ENCODE peak calls at places on chromosomes 11 and 22, in eight cellular contexts. A is neural progenitor cell; B is AG09309; E is left cardiac atrium; D is adrenal gland; Q is effector memory CD4-positive, alpha-beta T cell; C is progenitor cell of endocrine pancreas; Z is activated T-cell treated with anti-CD3 and anti-CD28 coated beads for 48 hours. W is an unnamed sample.

GRCh38 chr11:43868852-43869567 is 11.6 kb upstream of the ALKBH3 start:
- DNase-seq in A (no peak), B (peak; percentile 70), E (no peak), D (peak; percentile 42), Q (no peak), C (no peak), Z (peak; percentile 16), W (peak; percentile 43)

GRCh38 chr11:122697636-122698167 is 42.2 kb downstream of the UBASH3B start:
- DNase-seq in A (no peak), B (no peak), E (no peak), D (peak; percentile 17), Q (no peak), C (no peak), Z (no peak), W (peak; percentile 48)

GRCh38 chr22:31829505-31829904 is 75.7 kb downstream of the DEPDC5 start:
- DNase-seq in A (no peak), B (peak; percentile 73), E (no peak), D (peak; percentile 89), Q (no peak), C (no peak), Z (peak; percentile 41), W (no peak)

GRCh38 chr11:61077936-61078335 is 24.4 kb upstream of the CD5 start:
- DNase-seq in A (no peak), B (no peak), E (no peak), D (no peak), Q (no peak), C (no peak), Z (no peak), W (no peak)

GRCh38 chr22:46377566-46378498 is 42.3 kb downstream of the TRMU start:
- DNase-seq in A (peak; percentile 96), B (no peak), E (no peak), D (peak; percentile 93), Q (no peak), C (peak; percentile 61), Z (no peak), W (no peak)

GRCh38 chr11:120024586-120024985 is 113.3 kb downstream of the TRIM29 start:
- DNase-seq in A (no peak), B (no peak), E (no peak), D (no peak), Q (no peak), C (no peak), Z (no peak), W (no peak)

GRCh38 chr11:103920449-103920848 is 116.0 kb upstream of the DDI1 start:
- DNase-seq in A (no peak), B (no peak), E (no peak), D (no peak), Q (no peak), C (no peak), Z (no peak), W (no peak)

GRCh38 chr22:32331236-32331917 is 26.3 kb upstream of the RFPL3 start:
- DNase-seq in A (no peak), B (no peak), E (no peak), D (no peak), Q (no peak), C (no peak), Z (no peak), W (no peak)

GRCh38 chr22:24289781-24290181 is 19.1 kb downstream of the SPECC1L start:
- DNase-seq in A (peak; percentile 54), B (no peak), E (no peak), D (no peak), Q (no peak), C (no peak), Z (no peak), W (no peak)

GRCh38 chr11:8926236-8926635 is 6.5 kb downstream of the C11orf16 start:
- DNase-seq in A (no peak), B (no peak), E (no peak), D (no peak), Q (no peak), C (no peak), Z (no peak), W (no peak)

GRCh38 chr11:81869337-81870065 is 864.2 kb downstream of the FAM181B start:
- DNase-seq in A (no peak), B (no peak), E (no peak), D (no peak), Q (peak; percentile 84), C (no peak), Z (peak; percentile 69), W (peak; percentile 4)

GRCh38 chr22:46549971-46550641 is 12.7 kb upstream of the CELSR1 start:
- DNase-seq in A (no peak), B (no peak), E (peak; percentile 18), D (no peak), Q (no peak), C (no peak), Z (no peak), W (no peak)

GRCh38 chr11:63683133-63683991 is 2.1 kb downstream of the RTN3 start:
- DNase-seq in A (no peak), B (no peak), E (no peak), D (no peak), Q (no peak), C (no peak), Z (no peak), W (no peak)

GRCh38 chr11:695332-695605 is 247 bp upstream of the DEAF1 start:
- DNase-seq in A (no peak), B (no peak), E (no peak), D (no peak), Q (no peak), C (no peak), Z (no peak), W (no peak)

GRCh38 chr11:78414321-78415051 is 3.1 kb downstream of the GAB2 start:
- DNase-seq in A (no peak), B (no peak), E (no peak), D (no peak), Q (no peak), C (no peak), Z (no peak), W (no peak)

GRCh38 chr22:50269573-50270301 is 443 bp downstream of the MAPK11 start:
- DNase-seq in A (no peak), B (no peak), E (peak; percentile 76), D (no peak), Q (no peak), C (no peak), Z (peak; percentile 53), W (no peak)

GRCh38 chr11:36186340-36186739 is 102.9 kb downstream of the COMMD9 start:
- DNase-seq in A (no peak), B (peak; percentile 59), E (no peak), D (peak; percentile 17), Q (no peak), C (no peak), Z (no peak), W (no peak)

GRCh38 chr22:26949193-26949592 is 291.8 kb downstream of the MIAT start:
- DNase-seq in A (peak; percentile 34), B (no peak), E (peak; percentile 21), D (no peak), Q (no peak), C (peak; percentile 39), Z (no peak), W (no peak)

GRCh38 chr11:82797595-82797971 is 63.9 kb upstream of the FAM181B start:
- DNase-seq in A (no peak), B (no peak), E (no peak), D (no peak), Q (no peak), C (no peak), Z (no peak), W (no peak)

GRCh38 chr22:44249376-44250147 is 63.2 kb downstream of the SHISAL1 start:
- DNase-seq in A (no peak), B (no peak), E (no peak), D (no peak), Q (no peak), C (no peak), Z (no peak), W (no peak)

GRCh38 chr11:44746894-44747293 is 20.1 kb downstream of the TSPAN18 start:
- DNase-seq in A (no peak), B (no peak), E (peak; percentile 53), D (peak; percentile 60), Q (no peak), C (no peak), Z (no peak), W (no peak)

GRCh38 chr11:64833198-64833502 is 11.3 kb downstream of the CDC42BPG start:
- DNase-seq in A (no peak), B (no peak), E (no peak), D (no peak), Q (no peak), C (no peak), Z (no peak), W (no peak)